ENCODE peak calls at places on chromosomes 11 and 22, in eight cellular contexts. D is HCT116, T is PC-9, B is GM23248, Y is PC-3, V is OCI-LY7, E is GM23338, W is hepatocyte. R is an unnamed sample.
A peak's percentile ranks its signal among the peaks of the same experiment; 100 is the strongest.

GRCh38 chr11:94134651-94135512 is 6.2 kb downstream of the PANX1 start:
- DNase-seq in W (peak; percentile 50), T (peak; percentile 24), D (no peak), B (peak; percentile 98), Y (peak; percentile 90), E (no peak), V (no peak), R (no peak)

GRCh38 chr11:75126564-75126963 is 24.3 kb upstream of the SLCO2B1 start:
- DNase-seq in W (no peak), T (no peak), B (no peak), V (no peak), D (no peak), E (no peak), Y (no peak), R (no peak)

GRCh38 chr11:43941257-43941879 is 1.1 kb upstream of the C11orf96 start:
- DNase-seq in D (no peak), W (no peak), V (no peak), B (peak; percentile 37), E (no peak), T (no peak), Y (no peak), R (no peak)

GRCh38 chr11:66334605-66335442 is 1.4 kb downstream of the RIN1 start:
- DNase-seq in T (no peak), E (no peak), B (no peak), D (no peak), Y (no peak), V (no peak), W (peak; percentile 12), R (no peak)

GRCh38 chr22:32202539-32203180 is 2.2 kb downstream of the RFPL2 start:
- DNase-seq in V (peak; percentile 45), E (peak; percentile 84), D (peak; percentile 50), Y (peak; percentile 58), W (peak; percentile 84), B (peak; percentile 53), T (peak; percentile 24), R (peak; percentile 57)

GRCh38 chr11:1148752-1149180 is 9.0 kb upstream of the MUC5AC start:
- DNase-seq in Y (no peak), W (peak; percentile 7), E (no peak), T (no peak), D (no peak), V (no peak), B (no peak), R (no peak)

GRCh38 chr22:46681010-46681409 is 57.0 kb downstream of the CERK start:
- DNase-seq in D (no peak), B (no peak), W (no peak), E (peak; percentile 38), T (no peak), V (peak; percentile 40), Y (no peak), R (no peak)

GRCh38 chr22:16781764-16782329 is 43.4 kb downstream of the XKR3 start:
- DNase-seq in W (no peak), V (no peak), Y (no peak), E (no peak), D (no peak), B (no peak), T (no peak), R (no peak)

GRCh38 chr11:61814242-61814957 is 2.4 kb downstream of the FADS1 start:
- DNase-seq in B (peak; percentile 37), W (peak; percentile 41), Y (peak; percentile 53), V (no peak), D (peak; percentile 67), E (peak; percentile 70), T (no peak), R (no peak)

GRCh38 chr11:707817-708420 is 1.9 kb downstream of the EPS8L2 start:
- DNase-seq in W (peak; percentile 54), E (no peak), D (no peak), Y (peak; percentile 46), V (no peak), T (peak; percentile 86), B (no peak), R (no peak)

GRCh38 chr11:124669193-124669592 is 4.3 kb downstream of the SIAE start:
- DNase-seq in Y (peak; percentile 76), E (peak; percentile 62), T (peak; percentile 40), V (peak; percentile 59), W (peak; percentile 62), B (peak; percentile 63), D (peak; percentile 28), R (peak; percentile 52)

GRCh38 chr22:33426451-33426850 is 368.3 kb upstream of the SYN3 start:
- DNase-seq in W (no peak), T (no peak), D (no peak), B (no peak), Y (no peak), V (no peak), E (no peak), R (no peak)

GRCh38 chr11:134405436-134405835 is 6.6 kb downstream of the B3GAT1 start:
- DNase-seq in D (no peak), B (no peak), V (no peak), W (no peak), T (no peak), E (no peak), Y (no peak), R (no peak)

GRCh38 chr11:134407923-134408322 is 4.1 kb downstream of the B3GAT1 start:
- DNase-seq in T (no peak), W (no peak), V (no peak), D (no peak), E (no peak), Y (no peak), B (no peak), R (no peak)

GRCh38 chr11:134405841-134406240 is 6.2 kb downstream of the B3GAT1 start:
- DNase-seq in D (no peak), E (no peak), V (no peak), T (no peak), B (no peak), W (no peak), Y (no peak), R (no peak)

GRCh38 chr11:134407321-134407828 is 4.7 kb downstream of the B3GAT1 start:
- DNase-seq in V (no peak), E (no peak), Y (no peak), B (no peak), W (no peak), T (no peak), D (no peak), R (no peak)

GRCh38 chr11:134406264-134407185 is 5.5 kb downstream of the B3GAT1 start:
- DNase-seq in B (peak; percentile 23), W (no peak), T (no peak), D (no peak), E (no peak), V (no peak), Y (no peak), R (no peak)
- H3K9me2 ChIP-seq in B (no peaks in the 10 kb centered on the region), W (no peaks in the 10 kb centered on the region), T (no peaks in the 10 kb centered on the region), D (no peaks in the 10 kb centered on the region), E (no peaks in the 10 kb centered on the region), V (no peaks in the 10 kb centered on the region), Y (no peaks in the 10 kb centered on the region), R (no peaks in the 10 kb centered on the region)

DNA sequence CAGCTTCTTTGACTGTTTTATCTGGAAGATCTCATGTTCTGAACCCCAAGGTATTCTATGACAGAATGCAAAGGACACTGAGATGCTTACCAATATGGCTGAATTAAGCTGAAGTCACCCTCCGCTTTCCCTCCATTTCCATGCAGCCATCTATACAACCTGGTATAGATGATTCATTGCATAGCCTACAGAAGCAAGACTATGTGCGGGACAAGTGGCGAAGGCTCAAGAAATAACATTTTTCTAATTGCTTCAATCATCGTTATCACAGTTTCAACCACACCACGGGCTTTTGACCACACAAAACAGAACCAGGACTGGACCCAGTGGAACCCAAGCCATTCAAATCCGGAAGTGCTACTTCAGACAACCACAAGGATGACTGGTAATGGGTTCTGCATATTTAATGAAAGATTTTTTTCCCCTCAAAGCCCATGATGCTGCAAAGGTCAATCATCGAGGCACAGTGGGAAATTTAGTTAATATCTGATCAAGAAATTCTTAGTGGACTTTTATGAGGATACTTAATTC is 61.9 kb downstream of the CD44 start:
- DNase-seq in E (no peak), D (no peak), V (no peak), T (no peak), B (no peak), W (no peak), Y (no peak), R (no peak)
- H3K9me2 ChIP-seq in E (peaks cover 14% of the 10 kb centered on the region), D (no peaks in the 10 kb centered on the region), V (no peaks in the 10 kb centered on the region), T (no peaks in the 10 kb centered on the region), B (no peaks in the 10 kb centered on the region), W (no peaks in the 10 kb centered on the region), Y (no peaks in the 10 kb centered on the region), R (no peaks in the 10 kb centered on the region)

GRCh38 chr11:115241899-115242298 is 262.3 kb downstream of the CADM1 start:
- DNase-seq in E (no peak), Y (no peak), W (no peak), T (no peak), V (no peak), B (no peak), D (no peak), R (no peak)

GRCh38 chr11:115234794-115235193 is 269.4 kb downstream of the CADM1 start:
- DNase-seq in E (no peak), V (no peak), D (no peak), Y (no peak), W (no peak), T (no peak), B (no peak), R (no peak)

GRCh38 chr11:115238086-115238485 is 266.1 kb downstream of the CADM1 start:
- DNase-seq in Y (no peak), B (no peak), D (no peak), V (no peak), W (no peak), T (no peak), E (no peak), R (no peak)

GRCh38 chr11:115238802-115239201 is 265.4 kb downstream of the CADM1 start:
- DNase-seq in Y (no peak), T (no peak), E (peak; percentile 38), D (no peak), B (no peak), W (no peak), V (no peak), R (no peak)

GRCh38 chr11:115237578-115237977 is 266.6 kb downstream of the CADM1 start:
- DNase-seq in D (no peak), B (no peak), T (no peak), W (no peak), V (no peak), E (no peak), Y (no peak), R (no peak)
- H3K9me2 ChIP-seq in D (no peaks in the 10 kb centered on the region), B (no peaks in the 10 kb centered on the region), T (no peaks in the 10 kb centered on the region), W (no peaks in the 10 kb centered on the region), V (no peaks in the 10 kb centered on the region), E (no peaks in the 10 kb centered on the region), Y (no peaks in the 10 kb centered on the region), R (no peaks in the 10 kb centered on the region)

GRCh38 chr11:17257200-17257599 is 19.3 kb upstream of the NUCB2 start:
- DNase-seq in Y (peak; percentile 68), T (no peak), W (peak; percentile 18), D (no peak), B (peak; percentile 73), E (no peak), V (no peak), R (no peak)

GRCh38 chr11:17259519-17259918 is 17.0 kb upstream of the NUCB2 start:
- DNase-seq in E (no peak), D (no peak), V (no peak), B (no peak), Y (peak; percentile 35), W (no peak), T (no peak), R (no peak)

GRCh38 chr11:17259931-17260499 is 16.5 kb upstream of the NUCB2 start:
- DNase-seq in B (peak; percentile 26), W (no peak), V (no peak), E (no peak), Y (no peak), T (no peak), D (no peak), R (no peak)

GRCh38 chr11:17258670-17259069 is 17.9 kb upstream of the NUCB2 start:
- DNase-seq in Y (no peak), T (no peak), E (no peak), B (no peak), D (no peak), V (no peak), W (peak; percentile 23), R (no peak)

GRCh38 chr11:17256512-17256911 is 20.0 kb upstream of the NUCB2 start:
- DNase-seq in E (no peak), B (peak; percentile 96), V (no peak), W (peak; percentile 35), D (no peak), T (no peak), Y (peak; percentile 89), R (no peak)
- H3K9me2 ChIP-seq in E (no peaks in the 10 kb centered on the region), B (no peaks in the 10 kb centered on the region), V (no peaks in the 10 kb centered on the region), W (no peaks in the 10 kb centered on the region), D (no peaks in the 10 kb centered on the region), T (no peaks in the 10 kb centered on the region), Y (no peaks in the 10 kb centered on the region), R (no peaks in the 10 kb centered on the region)

R was measured in MM.1S.